ENCODE peak calls at places on chromosomes 4 and X, in four cellular contexts. One of them, this sample, is unnamed.

GRCh38 chr4:34202154-34202553 is 2042.2 kb downstream of the ARAP2 start:
- DNase-seq in adrenal gland: no peak
- DNase-seq in suprapubic skin: no peak
- DNase-seq in HepG2: no peak
- DNase-seq in this sample: no peak

GRCh38 chr4:182370491-182370890 is 127.3 kb downstream of the TENM3 start:
- DNase-seq in HepG2: no peak
- DNase-seq in suprapubic skin: no peak
- DNase-seq in adrenal gland: no peak
- DNase-seq in this sample: no peak

GRCh38 chrX:133674726-133675470 is 259.6 kb upstream of the GPC4 start:
- DNase-seq in suprapubic skin: no peak
- DNase-seq in adrenal gland: no peak
- DNase-seq in HepG2: peak
- DNase-seq in this sample: no peak

GRCh38 chrX:133419911-133420310 is 4.6 kb upstream of the GPC4 start:
- DNase-seq in HepG2: no peak
- DNase-seq in suprapubic skin: no peak
- DNase-seq in adrenal gland: no peak
- DNase-seq in this sample: no peak

GRCh38 chrX:133265331-133265730 is 47.2 kb upstream of the TFDP3 start:
- DNase-seq in adrenal gland: no peak
- DNase-seq in HepG2: peak
- DNase-seq in suprapubic skin: no peak
- DNase-seq in this sample: no peak

GRCh38 chr4:151730003-151730559 is 30.7 kb downstream of the GATB start:
- DNase-seq in HepG2: no peak
- DNase-seq in adrenal gland: no peak
- DNase-seq in suprapubic skin: no peak
- DNase-seq in this sample: peak

GRCh38 chr4:19583827-19584569 is 667.7 kb upstream of the SLIT2 start:
- DNase-seq in adrenal gland: no peak
- DNase-seq in suprapubic skin: no peak
- DNase-seq in HepG2: no peak
- DNase-seq in this sample: no peak

GRCh38 chrX:67779099-67779498 is 235.3 kb downstream of the AR start:
- DNase-seq in suprapubic skin: no peak
- DNase-seq in adrenal gland: no peak
- DNase-seq in HepG2: no peak
- DNase-seq in this sample: no peak

GRCh38 chr4:69156913-69157312 is 57.6 kb downstream of the UGT2B11 start:
- DNase-seq in adrenal gland: no peak
- DNase-seq in suprapubic skin: no peak
- DNase-seq in HepG2: peak
- DNase-seq in this sample: no peak

GRCh38 chrX:115906276-115906675 is 264.3 kb upstream of the AGTR2 start:
- DNase-seq in suprapubic skin: no peak
- DNase-seq in adrenal gland: no peak
- DNase-seq in HepG2: no peak
- DNase-seq in this sample: no peak

DNA sequence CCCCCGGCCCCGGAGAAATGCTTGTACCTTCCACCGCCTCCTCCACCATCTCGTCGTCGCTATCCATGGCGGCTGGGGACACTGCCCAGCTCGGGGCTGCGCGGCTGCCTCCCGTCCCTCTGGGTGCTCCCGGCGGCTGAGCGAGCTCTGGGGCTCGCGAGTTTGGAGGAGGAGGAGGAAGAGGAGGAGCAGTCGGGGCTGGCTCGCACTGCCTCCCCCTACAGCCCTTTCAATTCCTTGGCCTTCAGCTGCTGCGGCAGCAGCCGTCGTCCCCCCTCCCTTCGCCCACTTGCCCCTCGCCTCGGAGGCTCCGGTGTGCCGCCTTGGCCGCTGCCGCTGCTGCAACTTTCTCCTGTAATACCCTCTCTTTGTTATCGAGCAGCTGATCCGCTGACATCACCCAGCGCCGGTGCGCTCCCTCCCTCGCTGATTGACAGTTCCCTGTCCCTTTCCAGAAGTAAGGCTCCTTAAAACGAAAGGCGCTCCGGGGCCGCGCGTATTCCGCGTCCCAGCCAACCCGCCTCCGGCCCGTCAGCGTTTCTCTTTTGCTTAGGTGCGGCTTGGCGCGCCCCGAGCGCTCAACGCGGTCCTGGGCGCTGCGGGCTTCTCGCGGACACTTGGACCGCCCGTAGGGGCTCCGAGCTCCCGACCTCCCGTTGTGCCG is at the start of gene SETD7:
- DNase-seq in suprapubic skin: peak
- DNase-seq in HepG2: no peak
- DNase-seq in adrenal gland: peak
- DNase-seq in this sample: peak
- TF ChIP-seq POLR2A in suprapubic skin: peak
- TF ChIP-seq POLR2A in HepG2: no peak
- TF ChIP-seq POLR2A in adrenal gland: peak
- TF ChIP-seq POLR2A in this sample: peak

GRCh38 chrX:44872817-44873414 is at the start of gene KDM6A:
- DNase-seq in adrenal gland: peak
- DNase-seq in HepG2: peak
- DNase-seq in suprapubic skin: peak
- DNase-seq in this sample: peak

GRCh38 chrX:44873415-44874270 is 655 bp downstream of the KDM6A start:
- DNase-seq in suprapubic skin: peak
- DNase-seq in adrenal gland: peak
- DNase-seq in HepG2: no peak
- DNase-seq in this sample: no peak

GRCh38 chrX:44871114-44871645 is 1.8 kb upstream of the KDM6A start:
- DNase-seq in adrenal gland: peak
- DNase-seq in HepG2: no peak
- DNase-seq in suprapubic skin: no peak
- DNase-seq in this sample: no peak

GRCh38 chrX:44874481-44875184 is 1.6 kb downstream of the KDM6A start:
- DNase-seq in adrenal gland: peak
- DNase-seq in suprapubic skin: no peak
- DNase-seq in HepG2: no peak
- DNase-seq in this sample: no peak

DNA sequence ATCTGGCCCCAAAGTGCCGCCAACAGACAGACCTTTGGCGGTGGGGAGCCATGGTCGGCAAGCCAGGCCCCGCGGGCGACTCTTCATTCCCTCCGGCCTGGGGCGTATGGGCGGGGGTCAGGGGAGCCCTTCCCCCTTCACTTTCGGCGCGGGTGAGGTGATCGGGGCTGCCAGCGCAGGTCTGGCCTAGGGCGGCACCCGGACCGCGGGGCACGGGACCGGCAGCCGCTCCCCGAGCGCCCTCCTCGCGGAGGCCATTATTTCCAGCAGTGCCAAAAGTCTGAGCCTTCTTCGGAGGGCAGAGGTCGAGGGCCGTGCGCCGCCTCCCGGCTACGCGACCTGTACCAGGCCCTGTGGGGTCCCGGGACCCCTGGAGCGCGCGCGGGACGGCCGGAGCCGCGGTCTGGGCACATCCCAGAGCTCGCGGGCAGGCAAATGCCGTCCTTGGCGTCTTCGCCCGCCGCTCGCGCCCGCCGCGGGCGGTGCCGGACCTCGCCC is 620 bp upstream of the KDM6A start:
- DNase-seq in adrenal gland: peak
- DNase-seq in suprapubic skin: peak
- DNase-seq in HepG2: no peak
- DNase-seq in this sample: no peak
- TF ChIP-seq POLR2A in adrenal gland: no peak
- TF ChIP-seq POLR2A in suprapubic skin: no peak
- TF ChIP-seq POLR2A in HepG2: peak
- TF ChIP-seq POLR2A in this sample: peak

DNA sequence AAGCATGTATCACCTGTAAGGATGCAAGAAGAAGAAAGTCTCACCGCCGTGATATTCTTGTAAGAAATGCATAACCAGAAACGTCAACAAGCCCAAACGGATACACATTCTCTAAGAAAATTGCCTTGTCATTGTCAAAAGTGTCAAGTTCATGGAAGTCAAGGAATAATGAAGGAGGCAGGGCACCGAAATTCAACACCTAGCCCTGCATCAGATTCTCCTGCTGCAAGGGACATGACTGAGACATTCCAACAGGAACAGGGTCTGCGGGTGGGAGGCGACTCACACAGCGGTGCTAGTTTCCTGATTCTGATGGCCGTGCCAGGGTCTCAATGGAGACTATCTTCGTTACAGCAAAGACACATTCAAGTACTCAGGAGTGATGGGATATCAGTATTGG is 26.7 kb downstream of the IRF2 start:
- DNase-seq in HepG2: no peak
- DNase-seq in suprapubic skin: no peak
- DNase-seq in adrenal gland: no peak
- DNase-seq in this sample: no peak
- TF ChIP-seq POLR2A in HepG2: no peak
- TF ChIP-seq POLR2A in suprapubic skin: no peak
- TF ChIP-seq POLR2A in adrenal gland: no peak
- TF ChIP-seq POLR2A in this sample: no peak

GRCh38 chrX:130171446-130172126 is at the start of gene RAB33A:
- DNase-seq in HepG2: no peak
- DNase-seq in suprapubic skin: no peak
- DNase-seq in adrenal gland: no peak
- DNase-seq in this sample: no peak
- TF ChIP-seq POLR2A in HepG2: no peak
- TF ChIP-seq POLR2A in suprapubic skin: no peak
- TF ChIP-seq POLR2A in adrenal gland: no peak
- TF ChIP-seq POLR2A in this sample: no peak

GRCh38 chrX:155615938-155616337 is 3.2 kb upstream of the TMLHE start:
- DNase-seq in HepG2: no peak
- DNase-seq in adrenal gland: no peak
- DNase-seq in suprapubic skin: no peak
- DNase-seq in this sample: no peak

GRCh38 chrX:155611302-155611701 is 1.4 kb downstream of the TMLHE start:
- DNase-seq in adrenal gland: no peak
- DNase-seq in suprapubic skin: no peak
- DNase-seq in HepG2: no peak
- DNase-seq in this sample: no peak

GRCh38 chrX:155613927-155614559 is 1.3 kb upstream of the TMLHE start:
- DNase-seq in suprapubic skin: no peak
- DNase-seq in adrenal gland: no peak
- DNase-seq in HepG2: no peak
- DNase-seq in this sample: no peak

GRCh38 chrX:155612312-155613224 is at the start of gene TMLHE:
- DNase-seq in adrenal gland: peak
- DNase-seq in suprapubic skin: peak
- DNase-seq in HepG2: peak
- DNase-seq in this sample: peak
- TF ChIP-seq POLR2A in adrenal gland: peak
- TF ChIP-seq POLR2A in suprapubic skin: no peak
- TF ChIP-seq POLR2A in HepG2: peak
- TF ChIP-seq POLR2A in this sample: peak

DNA sequence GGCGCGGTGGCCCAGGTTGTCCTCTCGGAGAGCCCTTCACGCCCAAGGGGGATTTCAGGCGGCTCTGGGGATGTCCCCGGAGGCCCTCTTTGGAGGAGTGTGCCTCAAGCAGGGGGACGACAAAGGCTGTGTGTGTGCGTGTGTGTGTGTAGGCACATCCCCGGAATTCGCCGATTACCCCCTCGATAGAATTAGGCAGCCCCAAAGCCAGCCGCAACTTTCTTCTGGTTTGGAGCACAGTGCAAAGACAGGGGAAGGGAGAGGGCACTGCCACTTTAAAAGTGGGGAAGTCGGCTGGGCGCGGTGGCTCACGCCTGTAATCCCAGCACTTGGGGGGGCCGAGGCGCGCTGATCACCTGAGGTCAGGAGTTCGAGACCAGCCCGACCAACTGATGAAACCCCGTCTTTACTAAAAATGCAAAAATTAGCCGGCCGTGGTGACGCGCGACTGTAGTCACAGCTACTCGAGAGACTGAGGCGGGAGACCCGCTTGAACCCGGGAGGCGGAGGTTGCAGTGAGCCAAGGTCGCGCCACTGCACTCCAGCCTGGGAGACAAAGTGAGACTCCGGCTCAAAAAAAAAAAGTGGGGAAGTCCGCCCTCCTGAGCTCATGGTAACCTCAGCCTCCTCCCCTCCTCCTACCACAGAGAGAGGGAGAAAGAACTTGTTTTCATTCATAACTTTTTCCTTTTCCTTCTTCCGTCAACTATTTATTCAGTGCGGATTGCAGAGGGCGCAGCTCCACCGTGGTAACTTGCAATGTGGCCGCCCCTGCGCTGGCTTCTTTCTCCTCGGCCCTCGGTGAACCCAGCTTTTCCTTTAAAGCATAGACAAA is 2.4 kb downstream of the SPRY1 start:
- DNase-seq in HepG2: peak
- DNase-seq in suprapubic skin: peak
- DNase-seq in adrenal gland: peak
- DNase-seq in this sample: no peak
- TF ChIP-seq POLR2A in HepG2: peak
- TF ChIP-seq POLR2A in suprapubic skin: no peak
- TF ChIP-seq POLR2A in adrenal gland: peak
- TF ChIP-seq POLR2A in this sample: no peak

GRCh38 chr4:57093816-57094481 is 16.2 kb downstream of the IGFBP7 start:
- DNase-seq in suprapubic skin: no peak
- DNase-seq in adrenal gland: no peak
- DNase-seq in HepG2: no peak
- DNase-seq in this sample: no peak

GRCh38 chr4:57091657-57092162 is 18.5 kb downstream of the IGFBP7 start:
- DNase-seq in adrenal gland: no peak
- DNase-seq in suprapubic skin: no peak
- DNase-seq in HepG2: no peak
- DNase-seq in this sample: no peak

GRCh38 chr4:57089549-57089948 is 20.6 kb downstream of the IGFBP7 start:
- DNase-seq in adrenal gland: no peak
- DNase-seq in HepG2: no peak
- DNase-seq in suprapubic skin: no peak
- DNase-seq in this sample: no peak

GRCh38 chr4:57086324-57086723 is 23.9 kb downstream of the IGFBP7 start:
- DNase-seq in HepG2: no peak
- DNase-seq in adrenal gland: no peak
- DNase-seq in suprapubic skin: no peak
- DNase-seq in this sample: no peak

GRCh38 chr4:57090099-57090498 is 20.1 kb downstream of the IGFBP7 start:
- DNase-seq in suprapubic skin: no peak
- DNase-seq in adrenal gland: no peak
- DNase-seq in HepG2: no peak
- DNase-seq in this sample: no peak
- TF ChIP-seq POLR2A in suprapubic skin: no peak
- TF ChIP-seq POLR2A in adrenal gland: no peak
- TF ChIP-seq POLR2A in HepG2: no peak
- TF ChIP-seq POLR2A in this sample: no peak

GRCh38 chrX:148024425-148025148 is 43.5 kb downstream of the FMR1NB start:
- DNase-seq in suprapubic skin: no peak
- DNase-seq in adrenal gland: no peak
- DNase-seq in HepG2: no peak
- DNase-seq in this sample: no peak
- TF ChIP-seq POLR2A in suprapubic skin: no peak
- TF ChIP-seq POLR2A in adrenal gland: no peak
- TF ChIP-seq POLR2A in HepG2: no peak
- TF ChIP-seq POLR2A in this sample: no peak